ENCODE peak calls at places on chromosome 1, in nine cellular contexts. S is transverse colon, L is NB4, M is cardiac fibroblast, Q is fibroblast of the aortic adventitia, J is neural progenitor cell, T is epithelial cell of esophagus, G is tibial artery, N is AG09309. D is an unnamed sample.

GRCh38 chr1:107739183-107739582 is 225.8 kb downstream of the VAV3 start:
- DNase-seq in S (no peak), L (no peak), M (no peak), Q (no peak), J (no peak), T (no peak), G (peak), N (no peak), D (no peak)

GRCh38 chr1:160352555-160352954 is 9.4 kb downstream of the NCSTN start:
- DNase-seq in S (no peak), L (no peak), M (no peak), Q (no peak), J (no peak), T (no peak), G (no peak), N (no peak), D (no peak)

GRCh38 chr1:187951817-187952216 is 1123.1 kb downstream of the PLA2G4A start:
- DNase-seq in S (no peak), L (no peak), M (no peak), Q (no peak), J (no peak), T (no peak), G (no peak), N (no peak), D (no peak)

GRCh38 chr1:96568639-96569038 is 152.9 kb upstream of the PTBP2 start:
- DNase-seq in S (no peak), L (no peak), M (no peak), Q (no peak), J (no peak), T (no peak), G (no peak), N (no peak), D (no peak)

GRCh38 chr1:172658871-172659453 is at the start of gene FASLG:
- DNase-seq in S (no peak), L (no peak), M (no peak), Q (no peak), J (no peak), T (no peak), G (no peak), N (no peak), D (no peak)

GRCh38 chr1:71804140-71804539 is 478.2 kb downstream of the NEGR1 start:
- DNase-seq in S (no peak), L (no peak), M (no peak), Q (no peak), J (no peak), T (no peak), G (no peak), N (no peak), D (no peak)

GRCh38 chr1:161790587-161791317 is 24.6 kb downstream of the ATF6 start:
- DNase-seq in S (no peak), L (no peak), M (no peak), Q (no peak), J (no peak), T (no peak), G (no peak), N (no peak), D (no peak)

GRCh38 chr1:227155004-227155403 is 163.3 kb downstream of the CDC42BPA start:
- DNase-seq in S (no peak), L (no peak), M (no peak), Q (no peak), J (no peak), T (no peak), G (no peak), N (no peak), D (no peak)

GRCh38 chr1:88890790-88891317 is 513 bp downstream of the GTF2B start:
- DNase-seq in S (peak), L (peak), M (peak), Q (peak), J (peak), T (peak), G (no peak), N (no peak), D (no peak)

GRCh38 chr1:231563253-231563652 is 34.8 kb downstream of the TSNAX start:
- DNase-seq in S (no peak), L (no peak), M (no peak), Q (no peak), J (no peak), T (no peak), G (no peak), N (no peak), D (no peak)
- H3K4me3 ChIP-seq in S (no peak), L (no peak), M (no peak), Q (no peak), J (no peak), T (no peak), G (no peak), N (no peak), D (no peak)

GRCh38 chr1:13543927-13544556 is 30.2 kb upstream of the LRRC38 start:
- DNase-seq in S (peak), L (no peak), M (peak), Q (no peak), J (peak), T (peak), G (peak), N (no peak), D (no peak)
- TF ChIP-seq CTCF in S (peak), L (no peak), M (peak), Q (peak), J (peak), T (peak), G (peak), N (no peak), D (peak)

DNA sequence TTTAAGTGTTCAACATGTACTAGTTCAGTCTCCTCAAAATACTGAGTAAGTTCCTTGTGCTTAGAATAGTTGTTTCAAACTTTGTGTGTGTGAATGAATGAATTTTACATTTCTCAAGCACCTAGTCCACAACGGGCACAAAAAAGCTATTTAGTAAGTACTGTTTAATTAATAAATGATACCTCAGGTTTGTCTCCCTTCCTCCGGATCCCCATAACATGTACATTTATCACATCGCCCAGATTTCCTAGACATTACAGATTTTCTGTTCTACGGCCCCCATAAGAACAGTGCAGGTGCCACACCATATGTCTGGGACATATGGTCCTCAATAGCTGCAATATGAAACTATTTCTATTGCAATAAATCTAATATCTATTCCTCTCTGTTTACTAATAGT is 1.3 kb upstream of the TTF2 start:
- DNase-seq in S (no peak), L (peak), M (no peak), Q (no peak), J (no peak), T (no peak), G (no peak), N (no peak), D (no peak)
- H3K4me3 ChIP-seq in S (peak), L (peak), M (no peak), Q (no peak), J (peak), T (peak), G (no peak), N (no peak), D (peak)

DNA sequence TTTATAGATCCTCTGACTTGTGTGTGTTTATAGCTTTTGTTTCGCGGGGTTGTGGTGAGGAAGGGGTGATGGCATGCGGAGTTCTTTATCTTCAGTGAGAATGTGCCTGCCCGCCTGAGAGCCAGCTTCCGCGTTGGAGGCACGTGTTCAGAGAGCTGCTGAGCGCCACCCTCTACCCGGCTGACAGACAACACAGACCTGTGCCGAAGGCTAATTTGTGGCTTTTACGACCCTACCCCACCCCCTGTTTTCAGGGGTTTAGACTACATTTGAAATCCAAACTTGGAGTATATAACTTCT is 14.4 kb upstream of the CD101 start:
- DNase-seq in S (peak), L (peak), M (no peak), Q (no peak), J (no peak), T (no peak), G (no peak), N (no peak), D (no peak)
- TF ChIP-seq CTCF in S (no peak), L (no peak), M (no peak), Q (no peak), J (no peak), T (no peak), G (no peak), N (no peak), D (no peak)

D was measured in kidney epithelial cell.